ENCODE peak calls at places on chromosomes 4 and X, in eight cellular contexts. H is astrocyte of the hippocampus; A is foreskin fibroblast; E is T-cell; R is activated CD8-positive, alpha-beta T cell treated with anti-CD3 and anti-CD28 coated beads for 36 hours; L is ascending aorta; M is activated T-cell treated with anti-CD3 and anti-CD28 coated beads, Interleukin-2, amount 50 U/mL, for 72 hours; K is SJSA1. I is an unnamed sample.

GRCh38 chrX:35040871-35041270 is 98.3 kb downstream of the FAM47B start:
- DNase-seq in A (no peak), K (peak), M (no peak), R (no peak), E (no peak), L (no peak), H (no peak), I (no peak)

GRCh38 chr4:113637363-113637762 is 124.2 kb downstream of the CAMK2D start:
- DNase-seq in H (peak), M (no peak), E (no peak), L (no peak), R (no peak), K (peak), A (no peak), I (peak)

GRCh38 chr4:76342803-76343202 is 36.3 kb downstream of the STBD1 start:
- DNase-seq in E (no peak), H (no peak), L (no peak), M (no peak), A (no peak), K (no peak), R (no peak), I (no peak)

GRCh38 chrX:65587616-65588526 is 53.3 kb upstream of the LAS1L start:
- DNase-seq in A (peak), E (no peak), H (peak), L (peak), M (no peak), K (no peak), R (no peak), I (peak)

GRCh38 chrX:70445876-70446275 is 1.2 kb downstream of the DLG3 start:
- DNase-seq in M (no peak), A (no peak), L (no peak), R (no peak), E (no peak), H (no peak), K (no peak), I (no peak)

GRCh38 chr4:102344520-102344954 is 745 bp downstream of the SLC39A8 start:
- DNase-seq in L (no peak), R (peak), A (peak), K (peak), E (peak), H (peak), M (peak), I (peak)

GRCh38 chrX:22300130-22300529 is 27.4 kb downstream of the CBLL2 start:
- DNase-seq in A (peak), R (peak), K (peak), E (no peak), H (peak), M (no peak), L (no peak), I (peak)

GRCh38 chrX:52933976-52934703 is 24.2 kb downstream of the FAM156A start:
- DNase-seq in A (no peak), L (no peak), K (no peak), H (no peak), R (no peak), E (no peak), M (no peak), I (no peak)

I was measured in PC-9.